ENCODE peak calls at places on chromosomes 3 and 15, in seven cellular contexts. Q is HL-60; F is HCT116; U is CD4-positive, alpha-beta T cell; B is brain microvascular endothelial cell; W is endothelial cell; H is right lobe of liver. G is an unnamed sample.

GRCh38 chr15:60328852-60329443 is 68.8 kb downstream of the ANXA2 start:
- DNase-seq in U (no peak), B (peak), H (no peak), W (peak), Q (no peak), F (no peak), G (peak)

GRCh38 chr3:190692256-190692655 is 170.2 kb downstream of the GMNC start:
- DNase-seq in Q (no peak), U (no peak), B (no peak), W (no peak), H (no peak), F (no peak), G (no peak)

GRCh38 chr3:15116032-15116653 is 17.2 kb upstream of the RBSN start:
- DNase-seq in W (no peak), Q (no peak), F (no peak), H (no peak), B (no peak), U (no peak), G (no peak)

GRCh38 chr3:7672124-7672523 is 811.2 kb downstream of the GRM7 start:
- DNase-seq in B (no peak), Q (no peak), U (no peak), W (no peak), F (no peak), H (no peak), G (no peak)

GRCh38 chr15:55710286-55710685 is 32.7 kb downstream of the PRTG start:
- DNase-seq in B (no peak), H (no peak), U (no peak), W (no peak), Q (no peak), F (no peak), G (no peak)

GRCh38 chr15:66720206-66721010 is 18.4 kb downstream of the SMAD6 start:
- DNase-seq in B (peak), H (no peak), U (no peak), W (no peak), Q (no peak), F (no peak), G (peak)

GRCh38 chr3:73549071-73549600 is 75.6 kb downstream of the PDZRN3 start:
- DNase-seq in Q (no peak), B (no peak), U (no peak), H (no peak), F (no peak), W (no peak), G (no peak)

GRCh38 chr3:46642971-46643370 is 30.6 kb downstream of the FAM240A start:
- DNase-seq in U (no peak), H (no peak), Q (no peak), W (no peak), B (no peak), F (no peak), G (no peak)

GRCh38 chr3:59559721-59560514 is 510.1 kb upstream of the CFAP20DC start:
- DNase-seq in U (no peak), W (no peak), Q (no peak), B (peak), H (no peak), F (peak), G (no peak)

GRCh38 chr3:38636881-38637280 is 12.6 kb downstream of the SCN5A start:
- DNase-seq in Q (no peak), F (no peak), U (no peak), B (no peak), W (no peak), H (no peak), G (no peak)

GRCh38 chr3:112351823-112352222 is 18.9 kb downstream of the CD200 start:
- DNase-seq in U (no peak), W (no peak), Q (no peak), F (no peak), B (no peak), H (no peak), G (no peak)

GRCh38 chr3:76938962-76939361 is 100.9 kb upstream of the ROBO2 start:
- DNase-seq in Q (no peak), B (no peak), F (no peak), U (no peak), W (no peak), H (no peak), G (no peak)

GRCh38 chr3:156483426-156483825 is 71.5 kb downstream of the SSR3 start:
- DNase-seq in F (peak), Q (no peak), B (peak), W (no peak), U (no peak), H (no peak), G (no peak)

GRCh38 chr3:134371542-134372324 is 2.5 kb downstream of the AMOTL2 start:
- DNase-seq in B (peak), H (no peak), U (no peak), W (no peak), F (no peak), Q (no peak), G (no peak)

GRCh38 chr3:53729618-53730017 is 116.6 kb downstream of the CHDH start:
- DNase-seq in B (no peak), Q (no peak), H (no peak), W (no peak), F (no peak), U (no peak), G (no peak)
- TF ChIP-seq CTCF in B (no peak), Q (no peak), H (peak), W (no peak), F (peak), U (no peak), G (no peak)

GRCh38 chr15:86273309-86273708 is 193.6 kb downstream of the AGBL1 start:
- DNase-seq in Q (no peak), W (no peak), H (no peak), B (no peak), U (no peak), F (no peak), G (no peak)

GRCh38 chr15:86275361-86275760 is 195.7 kb downstream of the AGBL1 start:
- DNase-seq in U (no peak), H (no peak), B (no peak), W (no peak), F (no peak), Q (no peak), G (no peak)

GRCh38 chr15:86278586-86278985 is 198.9 kb downstream of the AGBL1 start:
- DNase-seq in B (no peak), F (no peak), U (no peak), W (no peak), Q (no peak), H (no peak), G (no peak)
- TF ChIP-seq CTCF in B (no peak), F (no peak), U (no peak), W (no peak), Q (no peak), H (no peak), G (no peak)

GRCh38 chr3:137647179-137647578 is 116.9 kb upstream of the SOX14 start:
- DNase-seq in H (no peak), Q (no peak), U (no peak), W (no peak), B (no peak), F (no peak), G (no peak)
- TF ChIP-seq CTCF in H (no peak), Q (no peak), U (no peak), W (no peak), B (no peak), F (no peak), G (no peak)

GRCh38 chr3:16399473-16399872 is 114.0 kb downstream of the RFTN1 start:
- DNase-seq in F (no peak), W (no peak), Q (no peak), U (no peak), H (no peak), B (peak), G (peak)
- TF ChIP-seq CTCF in F (no peak), W (no peak), Q (no peak), U (no peak), H (no peak), B (peak), G (no peak)

GRCh38 chr3:17755836-17756235 is 13.4 kb upstream of the TBC1D5 start:
- DNase-seq in U (no peak), H (no peak), W (no peak), B (no peak), F (no peak), Q (no peak), G (no peak)

GRCh38 chr3:17761563-17761962 is 19.1 kb upstream of the TBC1D5 start:
- DNase-seq in F (no peak), H (no peak), B (no peak), Q (no peak), U (no peak), W (no peak), G (no peak)

DNA sequence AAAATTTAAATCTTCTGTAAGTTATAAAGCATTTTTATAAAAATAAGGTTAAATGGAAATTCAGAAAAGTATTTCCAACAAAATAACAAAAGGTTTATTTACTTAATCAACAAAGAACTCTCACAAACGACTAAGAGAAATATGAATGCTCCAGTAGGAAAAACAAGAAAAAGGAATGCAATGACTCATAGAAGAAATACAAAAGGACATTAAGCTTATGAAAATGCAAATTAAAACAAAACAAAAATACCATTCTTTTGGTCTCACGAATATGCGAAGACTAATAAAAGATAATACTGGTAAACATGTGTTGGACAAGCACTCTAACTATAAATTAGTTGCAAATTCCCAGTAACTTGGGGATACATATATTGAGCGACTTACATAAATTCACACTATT is 17.5 kb upstream of the TBC1D5 start:
- DNase-seq in U (no peak), F (no peak), W (no peak), Q (no peak), H (no peak), B (no peak), G (no peak)
- TF ChIP-seq CTCF in U (no peak), F (no peak), W (no peak), Q (no peak), H (no peak), B (no peak), G (no peak)

DNA sequence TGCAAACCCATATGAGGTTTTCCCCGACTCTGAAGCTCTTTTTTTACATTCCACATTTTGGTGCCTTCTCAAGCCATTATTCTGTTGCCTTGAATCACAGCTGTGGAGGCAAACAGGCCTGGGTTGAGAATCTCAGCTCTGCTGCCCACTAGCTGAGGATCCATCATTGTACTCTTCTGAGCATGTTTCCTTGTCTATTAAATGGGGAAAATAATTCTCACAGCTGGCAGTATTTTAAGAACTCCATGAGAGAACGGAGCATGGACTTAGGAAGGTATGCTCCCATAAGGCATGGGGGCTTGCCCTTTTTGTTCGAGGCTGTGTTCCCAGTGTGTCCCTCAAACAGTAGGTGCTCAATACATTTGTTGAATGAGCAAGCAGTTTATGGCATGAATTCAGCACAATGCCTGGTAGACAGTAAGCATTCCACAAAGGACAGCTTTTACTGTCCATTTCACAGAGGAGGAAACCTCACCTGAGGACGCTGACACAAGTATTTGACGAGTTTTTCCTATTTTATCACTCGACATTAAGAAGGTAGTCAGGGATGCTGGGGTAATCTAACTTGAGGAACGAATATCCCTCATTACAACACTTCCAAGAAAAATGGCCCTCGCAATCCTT is 2.2 kb upstream of the PTPRG start:
- DNase-seq in H (no peak), B (no peak), W (peak), Q (no peak), F (no peak), U (no peak), G (no peak)
- TF ChIP-seq CTCF in H (no peak), B (peak), W (no peak), Q (no peak), F (peak), U (no peak), G (no peak)

G was measured in Calu3.